ENCODE peak calls at places on chromosomes 3 and 15, in ten cellular contexts. I, S, W, U, J, Y, C, H, Z and O are unnamed samples.

GRCh38 chr3:47347217-47347801 is 33.5 kb upstream of the PTPN23 start:
- DNase-seq in W (peak), Y (no peak), C (peak), S (no peak), I (no peak), J (no peak), H (no peak), U (no peak), Z (peak), O (no peak)

GRCh38 chr3:148408667-148409066 is 289.0 kb upstream of the AGTR1 start:
- DNase-seq in J (no peak), Z (no peak), H (no peak), I (no peak), U (no peak), Y (no peak), W (peak), C (no peak), S (no peak), O (no peak)

GRCh38 chr15:41559489-41560177 is 621 bp downstream of the TYRO3 start:
- DNase-seq in Y (no peak), C (no peak), S (no peak), Z (no peak), J (no peak), W (peak), U (no peak), I (peak), H (peak), O (no peak)

GRCh38 chr3:64216706-64217105 is 8.6 kb downstream of the PRICKLE2 start:
- DNase-seq in H (peak), S (no peak), Y (no peak), Z (peak), J (no peak), W (peak), C (no peak), U (no peak), I (no peak), O (no peak)

GRCh38 chr3:190596341-190597285 is 82.7 kb downstream of the IL1RAP start:
- DNase-seq in Y (no peak), S (no peak), I (no peak), U (no peak), Z (no peak), C (no peak), W (no peak), H (no peak), J (no peak), O (no peak)

GRCh38 chr3:51445544-51446280 is 54.1 kb downstream of the DCAF1 start:
- DNase-seq in U (no peak), J (peak), H (no peak), S (no peak), Y (no peak), W (no peak), C (no peak), I (no peak), Z (no peak), O (no peak)

GRCh38 chr15:81820236-81820635 is 225.6 kb downstream of the MEX3B start:
- DNase-seq in U (no peak), W (no peak), Z (no peak), H (no peak), I (peak), S (no peak), C (no peak), J (no peak), Y (no peak), O (no peak)

GRCh38 chr3:112738366-112738765 is 97.4 kb upstream of the CCDC80 start:
- DNase-seq in J (no peak), S (no peak), Y (no peak), C (no peak), I (no peak), H (no peak), Z (peak), W (no peak), U (no peak), O (no peak)

GRCh38 chr3:88986834-88987233 is 120.6 kb upstream of the EPHA3 start:
- DNase-seq in U (no peak), H (no peak), C (no peak), I (peak), J (no peak), S (no peak), Z (peak), W (no peak), Y (no peak), O (no peak)

GRCh38 chr3:175485436-175485835 is 626.3 kb downstream of the NAALADL2 start:
- DNase-seq in C (no peak), U (no peak), W (peak), I (no peak), Z (no peak), H (peak), Y (no peak), S (no peak), J (no peak), O (no peak)

GRCh38 chr15:58284293-58284692 is 146.1 kb downstream of the AQP9 start:
- DNase-seq in J (no peak), C (no peak), H (no peak), Y (no peak), W (no peak), U (no peak), Z (no peak), I (peak), S (no peak), O (peak)

GRCh38 chr3:74500257-74500656 is 114.2 kb downstream of the CNTN3 start:
- DNase-seq in Y (no peak), H (no peak), Z (no peak), J (no peak), W (no peak), S (no peak), C (no peak), U (no peak), I (no peak), O (no peak)

GRCh38 chr3:141367038-141367730 is 1.1 kb upstream of the ZBTB38 start:
- DNase-seq in I (peak), S (no peak), H (no peak), Y (no peak), U (no peak), J (no peak), C (no peak), W (no peak), Z (peak), O (peak)

GRCh38 chr3:158158969-158159368 is 49.1 kb downstream of the RSRC1 start:
- DNase-seq in U (no peak), J (no peak), C (no peak), Y (no peak), H (no peak), W (no peak), I (peak), Z (no peak), S (no peak), O (no peak)

GRCh38 chr3:184259878-184260570 is 1.3 kb downstream of the CAMK2N2 start:
- DNase-seq in Z (peak), Y (peak), S (no peak), U (peak), C (peak), H (peak), J (no peak), I (peak), W (peak), O (peak)

GRCh38 chr3:141431411-141432378 is 55.1 kb upstream of the RASA2 start:
- DNase-seq in Y (no peak), W (no peak), C (no peak), I (no peak), S (no peak), J (no peak), H (peak), U (no peak), Z (no peak), O (no peak)

GRCh38 chr3:89113887-89114840 is 6.7 kb downstream of the EPHA3 start:
- DNase-seq in Z (peak), Y (no peak), S (peak), I (peak), U (no peak), W (peak), C (peak), H (peak), J (peak), O (no peak)

GRCh38 chr3:169811606-169812123 is 1.0 kb upstream of the LRRIQ4 start:
- DNase-seq in H (peak), Z (peak), W (no peak), U (no peak), C (no peak), J (no peak), S (no peak), Y (no peak), I (peak), O (no peak)

GRCh38 chr3:51340311-51340829 is 44.7 kb upstream of the MANF start:
- DNase-seq in C (no peak), I (peak), U (peak), H (no peak), S (no peak), Y (no peak), W (peak), Z (peak), J (no peak), O (peak)

GRCh38 chr3:64063207-64063981 is 40.1 kb upstream of the PSMD6 start:
- DNase-seq in J (no peak), W (peak), H (no peak), C (no peak), U (peak), I (peak), S (no peak), Z (peak), Y (no peak), O (peak)

GRCh38 chr3:175149675-175150074 is 290.5 kb downstream of the NAALADL2 start:
- DNase-seq in W (no peak), J (peak), I (peak), C (peak), H (peak), S (peak), U (no peak), Y (no peak), Z (peak), O (peak)

GRCh38 chr3:176785207-176785606 is 412.1 kb downstream of the TBL1XR1 start:
- DNase-seq in U (no peak), W (no peak), C (no peak), J (no peak), S (no peak), Y (no peak), H (no peak), I (no peak), Z (no peak), O (no peak)

GRCh38 chr3:127690106-127690505 is 17.4 kb downstream of the ABTB1 start:
- DNase-seq in C (no peak), Z (peak), Y (no peak), W (peak), I (peak), J (peak), U (no peak), S (no peak), H (no peak), O (peak)

GRCh38 chr3:9986230-9986725 is 363 bp downstream of the EMC3 start:
- DNase-seq in Y (no peak), U (no peak), W (no peak), H (no peak), C (no peak), I (no peak), Z (no peak), S (no peak), J (no peak), O (no peak)

GRCh38 chr3:23826382-23827061 is 20.8 kb downstream of the UBE2E1 start:
- DNase-seq in Z (peak), W (peak), S (no peak), C (no peak), J (no peak), I (no peak), U (no peak), H (no peak), Y (no peak), O (no peak)

GRCh38 chr15:73530649-73531048 is 87.7 kb downstream of the REC114 start:
- DNase-seq in I (no peak), J (no peak), H (no peak), S (no peak), U (no peak), C (no peak), Z (peak), W (no peak), Y (no peak), O (no peak)

GRCh38 chr3:38364721-38365400 is 18.3 kb downstream of the XYLB start:
- DNase-seq in H (no peak), S (no peak), Y (no peak), I (no peak), J (no peak), W (no peak), Z (no peak), C (no peak), U (no peak), O (no peak)

GRCh38 chr3:71495708-71496472 is 87.6 kb downstream of the FOXP1 start:
- DNase-seq in U (peak), C (no peak), Z (peak), W (peak), S (no peak), J (no peak), I (peak), H (no peak), Y (no peak), O (peak)

GRCh38 chr3:17831366-17831765 is 88.9 kb upstream of the TBC1D5 start:
- DNase-seq in U (no peak), Z (peak), Y (no peak), W (no peak), S (no peak), I (peak), H (no peak), J (no peak), C (no peak), O (peak)

GRCh38 chr3:114709102-114709501 is 415.3 kb downstream of the TIGIT start:
- DNase-seq in Y (no peak), H (no peak), Z (peak), I (no peak), U (no peak), C (no peak), S (no peak), W (no peak), J (no peak), O (no peak)

GRCh38 chr15:25087137-25087536 is 132.3 kb downstream of the SNRPN start:
- DNase-seq in W (no peak), Y (no peak), H (no peak), S (no peak), Z (no peak), U (no peak), C (no peak), J (no peak), I (no peak), O (no peak)

GRCh38 chr3:133466531-133467386 is 66.9 kb downstream of the BFSP2 start:
- DNase-seq in I (no peak), S (no peak), Z (no peak), J (no peak), W (no peak), U (no peak), C (no peak), Y (no peak), H (no peak), O (no peak)

GRCh38 chr3:136639069-136639468 is 113.1 kb downstream of the STAG1 start:
- DNase-seq in Y (no peak), W (no peak), H (no peak), Z (no peak), C (no peak), U (no peak), S (no peak), J (no peak), I (no peak), O (no peak)

GRCh38 chr3:32852146-32852545 is 34.3 kb downstream of the TRIM71 start:
- DNase-seq in Y (no peak), U (no peak), S (no peak), I (no peak), H (no peak), W (no peak), C (no peak), Z (no peak), J (no peak), O (no peak)